ENCODE peak calls at places on chromosomes 5 and 9, in five cellular contexts. E is neuronal stem cell, K is trophoblast cell, S is IMR-90, X is H1. B is an unnamed sample.
A peak's percentile ranks its signal among the peaks of the same experiment; 100 is the strongest.

GRCh38 chr5:92017786-92018185 is 634.7 kb upstream of the ARRDC3 start:
- DNase-seq in X (no peak), K (no peak), E (no peak), S (peak; percentile 91), B (peak; percentile 54)

GRCh38 chr9:112884086-112884485 is 6.6 kb downstream of the SLC46A2 start:
- DNase-seq in E (no peak), S (peak; percentile 50), X (no peak), K (peak; percentile 70), B (peak; percentile 40)

GRCh38 chr5:39013938-39014337 is 60.3 kb downstream of the RICTOR start:
- DNase-seq in E (no peak), K (peak; percentile 12), S (peak; percentile 73), X (no peak), B (peak; percentile 48)

GRCh38 chr5:160054831-160055230 is 45.9 kb downstream of the TTC1 start:
- DNase-seq in K (peak; percentile 32), S (peak; percentile 51), X (no peak), E (no peak), B (peak; percentile 35)

GRCh38 chr5:45162974-45163373 is 354.2 kb downstream of the MRPS30 start:
- DNase-seq in X (no peak), E (no peak), K (no peak), S (no peak), B (no peak)

GRCh38 chr5:33462456-33462855 is 21.7 kb downstream of the TARS1 start:
- DNase-seq in S (no peak), E (no peak), X (no peak), K (peak; percentile 78), B (no peak)

GRCh38 chr9:93083592-93084470 is 12.2 kb upstream of the CARD19 start:
- DNase-seq in S (no peak), K (no peak), E (no peak), X (no peak), B (peak; percentile 8)

GRCh38 chr5:55191165-55191564 is 18.2 kb upstream of the CDC20B start:
- DNase-seq in S (no peak), K (no peak), X (no peak), E (no peak), B (no peak)

GRCh38 chr9:101325053-101325452 is 59.8 kb downstream of the BAAT start:
- DNase-seq in X (no peak), E (no peak), S (no peak), K (no peak), B (no peak)

GRCh38 chr5:1123418-1124147 is 11.7 kb upstream of the SLC12A7 start:
- DNase-seq in E (no peak), X (no peak), K (no peak), S (no peak), B (no peak)

GRCh38 chr9:89919171-89919681 is 314.4 kb downstream of the GADD45G start:
- DNase-seq in X (peak; percentile 49), S (no peak), E (no peak), K (peak; percentile 57), B (no peak)

GRCh38 chr5:159210306-159210722 is 961 bp upstream of the RNF145 start:
- DNase-seq in X (no peak), K (no peak), E (no peak), S (no peak), B (no peak)

GRCh38 chr9:135674977-135675376 is 11.9 kb downstream of the LCN9 start:
- DNase-seq in K (no peak), E (no peak), S (no peak), X (no peak), B (no peak)

GRCh38 chr5:165202144-165202910 is 1696.9 kb downstream of the MAT2B start:
- DNase-seq in K (no peak), S (peak; percentile 10), E (no peak), X (no peak), B (no peak)

GRCh38 chr9:125990793-125991220 is 243.6 kb downstream of the PBX3 start:
- DNase-seq in S (no peak), X (no peak), E (no peak), K (no peak), B (no peak)

GRCh38 chr5:145585-146323 is 45.5 kb upstream of the LRRC14B start:
- DNase-seq in K (no peak), E (no peak), X (no peak), S (no peak), B (no peak)

GRCh38 chr5:72282878-72283277 is 37.2 kb downstream of the MRPS27 start:
- DNase-seq in S (peak; percentile 76), K (peak; percentile 49), X (no peak), E (no peak), B (peak; percentile 60)

GRCh38 chr9:78677326-78677725 is 380.4 kb downstream of the PSAT1 start:
- DNase-seq in E (no peak), X (no peak), K (peak; percentile 69), S (peak; percentile 45), B (no peak)

GRCh38 chr9:6686396-6686795 is 40.9 kb upstream of the GLDC start:
- DNase-seq in K (peak; percentile 37), E (no peak), X (no peak), S (peak; percentile 41), B (peak; percentile 27)

GRCh38 chr5:127699416-127699815 is 3.8 kb upstream of the CCDC192 start:
- DNase-seq in E (no peak), S (peak; percentile 17), K (no peak), X (no peak), B (peak; percentile 12)

GRCh38 chr5:97231025-97231636 is 48.1 kb upstream of the RIOK2 start:
- DNase-seq in X (no peak), E (peak; percentile 51), K (peak; percentile 91), S (peak; percentile 86), B (peak; percentile 77)

GRCh38 chr9:132894343-132894742 is 15.6 kb downstream of the SPACA9 start:
- DNase-seq in S (no peak), E (no peak), K (no peak), X (no peak), B (no peak)

GRCh38 chr9:123453904-123454321 is 97.9 kb downstream of the CRB2 start:
- DNase-seq in K (no peak), S (no peak), E (no peak), X (no peak), B (no peak)

GRCh38 chr5:160347453-160347852 is 23.0 kb downstream of the C1QTNF2 start:
- DNase-seq in E (no peak), X (no peak), K (no peak), S (no peak), B (no peak)

GRCh38 chr9:14061921-14062320 is 252.0 kb downstream of the NFIB start:
- DNase-seq in S (no peak), K (no peak), X (no peak), E (no peak), B (no peak)

GRCh38 chr5:91269198-91269597 is 113.9 kb downstream of the ARRDC3 start:
- DNase-seq in K (no peak), X (no peak), S (no peak), E (no peak), B (no peak)

GRCh38 chr5:136032564-136032963 is 3.8 kb downstream of the TGFBI start:
- DNase-seq in E (no peak), S (peak; percentile 86), X (no peak), K (no peak), B (peak; percentile 85)

GRCh38 chr9:121822093-121823085 is 171.0 kb downstream of the DAB2IP start:
- DNase-seq in S (no peak), E (no peak), X (no peak), K (peak; percentile 54), B (no peak)

GRCh38 chr9:89498845-89499480 is 1.1 kb upstream of the SEMA4D start:
- DNase-seq in X (no peak), S (no peak), K (no peak), E (no peak), B (no peak)

GRCh38 chr9:94918038-94918753 is 191.7 kb downstream of the AOPEP start:
- DNase-seq in K (peak; percentile 39), X (no peak), E (no peak), S (no peak), B (no peak)

GRCh38 chr9:94913550-94913949 is 187.1 kb downstream of the AOPEP start:
- DNase-seq in E (no peak), X (no peak), K (no peak), S (no peak), B (no peak)

GRCh38 chr9:94919376-94920098 is 193.0 kb downstream of the AOPEP start:
- DNase-seq in S (peak; percentile 69), X (no peak), K (peak; percentile 94), E (no peak), B (peak; percentile 81)

GRCh38 chr9:94915476-94916450 is 189.3 kb downstream of the AOPEP start:
- DNase-seq in E (no peak), S (no peak), X (no peak), K (no peak), B (no peak)

DNA sequence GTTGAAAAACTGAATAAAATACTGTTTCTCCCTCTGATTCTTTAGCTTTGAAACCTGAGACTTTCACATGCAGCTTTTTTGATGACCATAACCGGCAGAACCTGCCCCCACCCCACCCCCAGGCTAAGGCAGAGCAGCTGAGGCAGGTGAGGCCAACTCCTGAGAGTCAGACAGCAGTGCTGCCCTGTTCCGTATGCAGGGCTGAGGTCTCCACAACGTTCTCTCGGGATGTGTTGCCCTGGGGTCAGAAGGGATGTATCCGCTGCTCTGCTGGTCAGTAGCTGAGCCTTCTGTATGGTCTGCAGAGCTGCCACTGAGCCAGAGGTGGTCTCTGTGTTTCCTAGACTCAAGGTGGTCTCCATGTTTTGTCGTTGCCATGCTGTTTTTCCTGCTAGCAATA is 190.5 kb downstream of the AOPEP start:
- DNase-seq in X (no peak), S (no peak), K (peak; percentile 87), E (no peak), B (no peak)
- H3K9ac ChIP-seq in X (no peak overlapping the region), S (no peak overlapping the region), K (no peak overlapping the region), E (peak overlapping the region; percentile 1), B (no peak overlapping the region)

GRCh38 chr9:137666950-137667670 is 48.3 kb downstream of the EHMT1 start:
- DNase-seq in S (no peak), E (peak; percentile 62), X (peak; percentile 63), K (no peak), B (no peak)

GRCh38 chr9:137664676-137665075 is 45.9 kb downstream of the EHMT1 start:
- DNase-seq in K (no peak), E (no peak), X (no peak), S (no peak), B (no peak)

GRCh38 chr9:137665226-137665625 is 46.4 kb downstream of the EHMT1 start:
- DNase-seq in S (no peak), K (no peak), E (no peak), X (no peak), B (no peak)

GRCh38 chr9:137666505-137666809 is 47.7 kb downstream of the EHMT1 start:
- DNase-seq in S (no peak), X (no peak), K (no peak), E (no peak), B (no peak)

GRCh38 chr9:137665697-137666504 is 47.1 kb downstream of the EHMT1 start:
- DNase-seq in E (no peak), X (no peak), S (no peak), K (peak; percentile 43), B (no peak)
- H4K91ac ChIP-seq in E (peak overlapping the region; percentile 60), X (peak overlapping the region; percentile 99), S (no peak overlapping the region), K (no peak overlapping the region), B (no peak overlapping the region)

DNA sequence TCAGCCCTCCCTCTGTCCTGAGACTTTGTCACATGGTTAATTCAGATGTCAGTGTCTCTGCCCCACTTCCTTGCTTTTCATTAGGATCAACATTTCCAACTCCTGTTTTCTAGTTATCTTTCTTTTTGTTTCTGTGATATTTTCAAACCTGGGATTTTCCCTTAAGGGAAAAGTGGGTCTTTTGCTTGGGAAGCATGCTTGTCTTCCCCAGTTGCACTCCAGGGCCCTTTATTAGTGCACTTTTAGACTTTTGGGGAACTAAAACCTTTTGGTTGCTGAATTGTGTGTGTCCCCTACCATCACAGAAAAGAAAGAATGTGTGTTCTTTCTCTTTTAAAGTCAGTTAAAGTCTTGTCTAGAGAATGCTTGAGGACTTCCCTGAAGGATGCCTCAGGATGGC is 18.4 kb upstream of the GDNF start:
- DNase-seq in S (no peak), E (no peak), K (no peak), X (no peak), B (no peak)
- H3K14ac ChIP-seq in S (no peak overlapping the region), E (no peak overlapping the region), K (no peak overlapping the region), X (no peak overlapping the region), B (no peak overlapping the region)

GRCh38 chr9:120393386-120394057 is 186.4 kb downstream of the CDK5RAP2 start:
- DNase-seq in S (peak; percentile 49), E (no peak), X (no peak), K (no peak), B (peak; percentile 40)
- H3K9ac ChIP-seq in S (no peak overlapping the region), E (no peak overlapping the region), X (no peak overlapping the region), K (no peak overlapping the region), B (no peak overlapping the region)

B was measured in mesenchymal stem cell.